ENCODE peak calls at places on chromosomes 11 and 22, in nine cellular contexts. X is psoas muscle, G is RWPE2, U is OCI-LY7, A is upper lobe of left lung, M is mesothelial cell of epicardium, C is neural progenitor cell, I is fibroblast of the aortic adventitia, B is HFFc6. F is an unnamed sample.

GRCh38 chr11:31808721-31809542 is 2.2 kb downstream of the PAX6 start:
- DNase-seq in A (peak), M (no peak), C (peak), B (no peak), U (no peak), G (no peak), I (no peak), X (no peak), F (no peak)

GRCh38 chr22:38628444-38628843 is 27.7 kb downstream of the FAM227A start:
- DNase-seq in G (no peak), C (no peak), I (no peak), B (no peak), M (no peak), X (no peak), U (no peak), A (no peak), F (no peak)

GRCh38 chr11:62601114-62601363 is 626 bp downstream of the MTA2 start:
- DNase-seq in G (no peak), X (no peak), A (no peak), M (no peak), C (no peak), I (no peak), B (no peak), U (peak), F (no peak)

GRCh38 chr11:120622189-120622912 is 110.8 kb downstream of the GRIK4 start:
- DNase-seq in B (no peak), A (no peak), G (no peak), I (no peak), M (no peak), C (no peak), U (peak), X (peak), F (no peak)

GRCh38 chr11:100681064-100681502 is 6.0 kb upstream of the ARHGAP42 start:
- DNase-seq in I (no peak), M (no peak), X (peak), A (no peak), G (no peak), B (no peak), C (no peak), U (peak), F (no peak)

GRCh38 chr22:24427500-24428164 is at the start of gene ADORA2A:
- DNase-seq in X (peak), B (no peak), G (no peak), A (peak), C (no peak), I (no peak), U (peak), M (no peak), F (no peak)

GRCh38 chr22:48051796-48052620 is 1289.6 kb downstream of the TBC1D22A start:
- DNase-seq in M (no peak), G (no peak), A (no peak), I (no peak), C (no peak), U (peak), X (no peak), B (no peak), F (peak)

GRCh38 chr11:73931039-73931645 is 19.7 kb upstream of the DNAJB13 start:
- DNase-seq in U (peak), I (peak), A (no peak), X (no peak), B (peak), G (no peak), M (no peak), C (peak), F (no peak)

GRCh38 chr11:20310137-20310536 is 53.4 kb upstream of the HTATIP2 start:
- DNase-seq in I (no peak), U (no peak), A (no peak), G (no peak), C (peak), B (no peak), M (no peak), X (no peak), F (no peak)

GRCh38 chr22:22235564-22235963 is 9.0 kb upstream of the VPREB1 start:
- DNase-seq in I (peak), B (peak), C (peak), G (no peak), A (no peak), X (no peak), M (no peak), U (peak), F (no peak)

GRCh38 chr22:48494968-48495750 is 1332.5 kb downstream of the BRD1 start:
- DNase-seq in B (no peak), G (no peak), M (peak), C (no peak), A (peak), X (peak), U (no peak), I (no peak), F (no peak)

GRCh38 chr22:50048836-50049235 is 9.3 kb downstream of the TTLL8 start:
- DNase-seq in M (no peak), G (no peak), U (no peak), I (no peak), X (no peak), A (peak), B (no peak), C (no peak), F (no peak)

GRCh38 chr11:45805305-45806071 is 539 bp downstream of the SLC35C1 start:
- DNase-seq in A (no peak), U (no peak), G (no peak), I (peak), B (peak), X (peak), C (peak), M (no peak), F (no peak)

GRCh38 chr22:24582111-24582814 is 10.6 kb downstream of the LRRC75B start:
- DNase-seq in C (no peak), U (no peak), X (no peak), G (no peak), A (no peak), B (no peak), M (no peak), I (peak), F (no peak)

GRCh38 chr11:79290766-79291165 is 150.1 kb downstream of the TENM4 start:
- DNase-seq in B (no peak), A (no peak), I (no peak), U (no peak), C (no peak), G (no peak), M (no peak), X (no peak), F (no peak)

GRCh38 chr11:134528453-134528852 is 116.4 kb upstream of the B3GAT1 start:
- DNase-seq in X (no peak), B (no peak), U (no peak), G (no peak), I (no peak), C (no peak), M (peak), A (no peak), F (peak)

GRCh38 chr11:66467756-66468155 is 1.1 kb downstream of the PELI3 start:
- DNase-seq in M (no peak), C (peak), U (no peak), B (no peak), X (peak), A (no peak), I (no peak), G (no peak), F (no peak)

GRCh38 chr22:47095395-47096122 is 333.1 kb downstream of the TBC1D22A start:
- DNase-seq in M (no peak), X (no peak), A (no peak), I (peak), U (no peak), G (no peak), C (no peak), B (no peak), F (peak)

GRCh38 chr22:37079158-37079557 is 27.6 kb downstream of the KCTD17 start:
- DNase-seq in A (no peak), G (no peak), B (no peak), X (no peak), M (no peak), U (no peak), I (no peak), C (no peak), F (no peak)

GRCh38 chr11:127133061-127133460 is 132.5 kb upstream of the KIRREL3 start:
- DNase-seq in M (no peak), G (no peak), C (no peak), A (no peak), I (no peak), U (no peak), X (no peak), B (no peak), F (no peak)

GRCh38 chr11:59708537-59708936 is 5.1 kb downstream of the OR10V1 start:
- DNase-seq in U (no peak), I (no peak), G (no peak), C (no peak), X (no peak), A (no peak), B (peak), M (no peak), F (no peak)

GRCh38 chr11:32858731-32859130 is 29.0 kb downstream of the PRRG4 start:
- DNase-seq in C (no peak), I (no peak), M (no peak), A (no peak), X (no peak), G (no peak), U (no peak), B (no peak), F (no peak)

GRCh38 chr11:45388472-45388871 is 102.3 kb upstream of the SYT13 start:
- DNase-seq in X (no peak), M (no peak), U (no peak), G (no peak), A (no peak), I (peak), C (no peak), B (no peak), F (no peak)

GRCh38 chr11:118596226-118596625 is 11.2 kb upstream of the PHLDB1 start:
- DNase-seq in M (no peak), A (no peak), U (no peak), I (no peak), C (no peak), X (no peak), B (no peak), G (no peak), F (no peak)

GRCh38 chr11:16365456-16366355 is 9.4 kb upstream of the SOX6 start:
- DNase-seq in U (no peak), A (no peak), C (no peak), I (no peak), G (no peak), X (no peak), B (no peak), M (no peak), F (no peak)

GRCh38 chr11:118792642-118793124 is 1.7 kb upstream of the DDX6 start:
- DNase-seq in C (peak), B (peak), A (no peak), I (peak), G (peak), X (no peak), M (peak), U (peak), F (no peak)

GRCh38 chr11:10453261-10453660 is 1.8 kb upstream of the AMPD3 start:
- DNase-seq in A (no peak), X (no peak), B (no peak), I (no peak), G (no peak), U (no peak), C (no peak), M (no peak), F (no peak)

GRCh38 chr11:3127706-3128355 is 37.3 kb downstream of the OSBPL5 start:
- DNase-seq in A (peak), M (peak), U (no peak), C (no peak), B (no peak), X (no peak), I (no peak), G (peak), F (no peak)

GRCh38 chr22:22086501-22087158 is 104.0 kb upstream of the TOP3B start:
- DNase-seq in X (no peak), I (peak), G (no peak), A (no peak), C (no peak), U (no peak), M (no peak), B (peak), F (no peak)

GRCh38 chr22:22981670-22982571 is 88.4 kb upstream of the GNAZ start:
- DNase-seq in U (peak), A (no peak), G (no peak), X (no peak), I (no peak), B (no peak), M (no peak), C (no peak), F (no peak)

GRCh38 chr11:129790131-129790530 is 25.5 kb upstream of the TMEM45B start:
- DNase-seq in I (no peak), A (no peak), X (no peak), C (no peak), M (no peak), B (no peak), G (no peak), U (no peak), F (no peak)

GRCh38 chr11:129788278-129788677 is 27.4 kb upstream of the TMEM45B start:
- DNase-seq in B (no peak), I (no peak), X (no peak), M (no peak), G (no peak), U (no peak), A (no peak), C (no peak), F (no peak)

GRCh38 chr11:129787518-129787917 is 28.1 kb upstream of the TMEM45B start:
- DNase-seq in A (no peak), U (no peak), B (no peak), G (no peak), C (no peak), M (no peak), I (no peak), X (no peak), F (no peak)

GRCh38 chr11:129791515-129791914 is 24.1 kb upstream of the TMEM45B start:
- DNase-seq in B (no peak), I (no peak), A (no peak), U (no peak), G (no peak), X (no peak), M (no peak), C (no peak), F (no peak)

GRCh38 chr11:129785383-129786111 is 30.1 kb upstream of the TMEM45B start:
- DNase-seq in I (peak), G (no peak), M (no peak), U (peak), C (no peak), A (no peak), B (no peak), X (no peak), F (no peak)
- TF ChIP-seq CTCF in I (peak), G (peak), M (no peak), U (peak), C (peak), A (peak), B (peak), X (no peak), F (peak)

GRCh38 chr11:1854949-1855885 is 2.3 kb downstream of the LSP1 start:
- DNase-seq in G (no peak), M (no peak), U (peak), C (no peak), X (no peak), B (no peak), A (peak), I (no peak), F (no peak)
- TF ChIP-seq CTCF in G (no peak), M (no peak), U (no peak), C (peak), X (no peak), B (no peak), A (no peak), I (no peak), F (no peak)

GRCh38 chr11:132226522-132226921 is 856.1 kb downstream of the NTM start:
- DNase-seq in C (no peak), I (no peak), B (no peak), G (no peak), U (no peak), A (no peak), M (no peak), X (no peak), F (no peak)
- TF ChIP-seq CTCF in C (no peak), I (no peak), B (no peak), G (no peak), U (no peak), A (no peak), M (no peak), X (no peak), F (no peak)

GRCh38 chr11:128468106-128468505 is 119.3 kb downstream of the ETS1 start:
- DNase-seq in A (no peak), B (peak), I (no peak), C (no peak), G (no peak), M (no peak), X (no peak), U (no peak), F (no peak)

GRCh38 chr11:128469220-128469619 is 118.1 kb downstream of the ETS1 start:
- DNase-seq in M (no peak), I (no peak), G (no peak), U (peak), X (no peak), A (no peak), B (no peak), C (no peak), F (no peak)

GRCh38 chr11:128467041-128467440 is 120.3 kb downstream of the ETS1 start:
- DNase-seq in A (no peak), X (no peak), M (no peak), U (no peak), C (no peak), G (no peak), B (no peak), I (no peak), F (no peak)

GRCh38 chr11:128465946-128466688 is 121.2 kb downstream of the ETS1 start:
- DNase-seq in U (no peak), G (no peak), C (no peak), X (no peak), B (no peak), I (no peak), M (no peak), A (peak), F (no peak)

DNA sequence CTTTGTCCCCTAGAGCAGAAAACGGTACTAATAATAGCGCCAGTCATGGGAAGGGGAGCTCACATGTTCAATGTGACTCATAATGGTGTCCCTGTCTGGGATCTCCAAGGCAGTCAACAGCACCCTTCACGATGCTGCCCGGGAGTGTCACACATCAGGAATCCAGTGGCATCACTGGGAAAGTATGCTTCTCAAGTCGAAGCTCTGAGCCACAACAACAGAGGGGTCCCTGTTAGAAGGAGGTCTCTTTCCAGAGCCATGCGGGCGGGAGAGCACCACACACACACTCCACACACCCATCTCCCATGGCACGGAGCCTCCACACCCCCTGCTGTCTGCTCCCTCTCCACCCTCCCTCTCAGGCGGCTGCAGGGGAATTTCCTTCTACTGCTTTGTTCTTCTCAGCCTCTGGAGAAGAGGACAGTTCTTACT is 119.7 kb downstream of the ETS1 start:
- DNase-seq in C (no peak), M (no peak), A (no peak), B (peak), U (no peak), X (peak), I (peak), G (no peak), F (no peak)
- TF ChIP-seq CTCF in C (no peak), M (no peak), A (no peak), B (peak), U (no peak), X (no peak), I (peak), G (no peak), F (no peak)

GRCh38 chr11:24289301-24289700 is 207.6 kb upstream of the LUZP2 start:
- DNase-seq in I (no peak), G (no peak), U (no peak), M (no peak), C (no peak), B (no peak), X (no peak), A (no peak), F (no peak)

GRCh38 chr11:24286238-24286637 is 210.6 kb upstream of the LUZP2 start:
- DNase-seq in M (no peak), X (no peak), I (no peak), A (no peak), C (no peak), U (no peak), G (no peak), B (no peak), F (no peak)
- TF ChIP-seq CTCF in M (no peak), X (no peak), I (no peak), A (no peak), C (no peak), U (no peak), G (no peak), B (no peak), F (no peak)

F was measured in type B pancreatic cell.